ENCODE peak calls at places on chromosome 13, in nine cellular contexts. I is germinal center; O is heart left ventricle; A is progenitor cell of endocrine pancreas; J is activated CD4-positive, alpha-beta T cell treated with anti-CD3 and anti-CD28 coated beads, Interleukin-2, amount 10 ng/mL, durations not matched to agents 7 days and 5 days; R is CMK; F is stimulated activated naive B cell treated with anti-CD40 and anti-IgM and Interleukin-4, amounts not matched to agents 10 μg/mL and 1 μg/mL and 100 μg/mL, for 72 hours; X is ascending aorta; Y is ACHN. Z is an unnamed sample.

GRCh38 chr13:76048126-76048525 is 412.0 kb downstream of the LMO7 start:
- DNase-seq in X (no peak), F (no peak), O (no peak), I (no peak), R (no peak), Y (no peak), A (no peak), J (no peak), Z (no peak)

GRCh38 chr13:94050039-94050438 is 429.4 kb downstream of the DCT start:
- DNase-seq in F (no peak), R (no peak), A (no peak), J (no peak), O (no peak), I (no peak), X (no peak), Y (no peak), Z (no peak)

GRCh38 chr13:25777509-25777908 is 274.3 kb downstream of the SHISA2 start:
- DNase-seq in I (no peak), Y (no peak), R (no peak), X (no peak), O (no peak), A (no peak), F (no peak), J (no peak), Z (no peak)

GRCh38 chr13:113769881-113770280 is 10.9 kb downstream of the TMEM255B start:
- DNase-seq in F (no peak), J (no peak), X (no peak), A (no peak), Y (no peak), O (peak; percentile 20), R (no peak), I (no peak), Z (no peak)

GRCh38 chr13:75702476-75702875 is 66.3 kb downstream of the LMO7 start:
- DNase-seq in R (no peak), O (no peak), J (no peak), X (no peak), I (no peak), Y (no peak), F (no peak), A (no peak), Z (no peak)

GRCh38 chr13:80923907-80924306 is 583.0 kb upstream of the SPRY2 start:
- DNase-seq in J (no peak), O (no peak), I (no peak), A (no peak), Y (no peak), R (no peak), X (no peak), F (no peak), Z (no peak)

GRCh38 chr13:44507639-44508038 is 68.5 kb downstream of the TSC22D1 start:
- DNase-seq in R (no peak), X (no peak), J (no peak), F (no peak), I (no peak), Y (no peak), O (no peak), A (no peak), Z (no peak)

GRCh38 chr13:78194904-78195639 is 276.4 kb upstream of the EDNRB start:
- DNase-seq in R (no peak), I (no peak), Y (no peak), F (no peak), J (no peak), X (no peak), O (no peak), A (no peak), Z (no peak)

GRCh38 chr13:44106231-44107152 is 226.8 kb downstream of the LACC1 start:
- DNase-seq in R (no peak), A (no peak), J (no peak), I (no peak), Y (no peak), F (no peak), O (no peak), X (no peak), Z (no peak)

GRCh38 chr13:24161980-24162517 is 1.5 kb downstream of the SPATA13 start:
- DNase-seq in R (no peak), Y (no peak), I (no peak), O (no peak), J (no peak), A (no peak), X (no peak), F (no peak), Z (no peak)

GRCh38 chr13:73351730-73352129 is 292.9 kb downstream of the KLF5 start:
- DNase-seq in F (no peak), Y (no peak), X (no peak), A (no peak), J (no peak), I (no peak), O (no peak), R (no peak), Z (no peak)